ENCODE peak calls at places on chromosomes 12 and 14, in four cellular contexts. N, J, O and B are unnamed samples.

GRCh38 chr12:123952037-123952436 is 20.6 kb downstream of the CCDC92 start:
- DNase-seq in J (no peak), N (no peak), O (no peak), B (no peak)

GRCh38 chr12:76101739-76102385 is 17.4 kb upstream of the NAP1L1 start:
- DNase-seq in N (no peak), O (no peak), J (no peak), B (no peak)

GRCh38 chr12:55652352-55652751 is 15.7 kb downstream of the OR10P1 start:
- DNase-seq in O (no peak), J (no peak), N (no peak), B (no peak)

GRCh38 chr14:51458563-51458955 is 193.2 kb upstream of the FRMD6 start:
- DNase-seq in O (no peak), J (no peak), N (no peak), B (no peak)

GRCh38 chr14:56482306-56482705 is 97.3 kb upstream of the TMEM260 start:
- DNase-seq in N (no peak), O (no peak), J (no peak), B (no peak)

GRCh38 chr12:118773956-118774723 is 207.2 kb upstream of the SRRM4 start:
- DNase-seq in J (no peak), N (no peak), O (no peak), B (no peak)

GRCh38 chr12:58588771-58589170 is 331.5 kb downstream of the LRIG3 start:
- DNase-seq in N (no peak), O (no peak), J (no peak), B (no peak)

GRCh38 chr12:47085815-47086252 is 6.1 kb upstream of the AMIGO2 start:
- DNase-seq in O (no peak), J (peak), N (no peak), B (no peak)